ENCODE peak calls at places on chromosomes 4 and X, in seven cellular contexts. G, S, B, Y, X, O and U are unnamed samples.
A peak's percentile ranks its signal among the peaks of the same experiment; 100 is the strongest.

GRCh38 chrX:149950681-149951080 is 12.4 kb upstream of the EOLA2 start:
- DNase-seq in G (peak; percentile 24), S (no peak), X (peak; percentile 67), B (peak; percentile 55), Y (peak; percentile 21), O (peak; percentile 9), U (no peak)

GRCh38 chrX:626745-627509 is 3.7 kb upstream of the SHOX start:
- DNase-seq in O (no peak), X (no peak), Y (no peak), G (no peak), S (no peak), B (no peak), U (no peak)

GRCh38 chrX:41449615-41450014 is 2.5 kb downstream of the NYX start:
- DNase-seq in S (peak; percentile 13), Y (peak; percentile 24), X (peak; percentile 24), G (peak; percentile 53), B (peak; percentile 16), O (no peak), U (no peak)

GRCh38 chr4:169412046-169412445 is 141.3 kb upstream of the SH3RF1 start:
- DNase-seq in O (no peak), B (no peak), S (no peak), G (no peak), X (no peak), Y (no peak), U (no peak)

GRCh38 chrX:66012094-66012534 is 27.8 kb downstream of the VSIG4 start:
- DNase-seq in G (peak; percentile 93), Y (no peak), B (no peak), X (no peak), O (no peak), S (no peak), U (no peak)

GRCh38 chrX:69021095-69021494 is 144.2 kb downstream of the PJA1 start:
- DNase-seq in Y (no peak), S (no peak), G (no peak), B (no peak), O (no peak), X (no peak), U (no peak)

GRCh38 chrX:16712116-16712824 is at the start of gene CTPS2:
- DNase-seq in B (peak; percentile 60), O (peak; percentile 24), Y (peak; percentile 40), X (peak; percentile 48), G (peak; percentile 65), S (peak; percentile 16), U (no peak)

GRCh38 chrX:139079789-139080188 is 368.3 kb upstream of the FGF13 start:
- DNase-seq in Y (no peak), S (no peak), X (no peak), G (no peak), B (no peak), O (no peak), U (no peak)

GRCh38 chr4:620201-620600 is 5.2 kb upstream of the PDE6B start:
- DNase-seq in Y (no peak), B (no peak), G (no peak), S (no peak), X (no peak), O (no peak), U (no peak)

GRCh38 chr4:165945991-165946390 is 73.0 kb downstream of the TLL1 start:
- DNase-seq in X (no peak), G (no peak), O (no peak), S (no peak), Y (no peak), B (no peak), U (no peak)

GRCh38 chr4:7820031-7820825 is 119.4 kb downstream of the AFAP1 start:
- DNase-seq in X (no peak), Y (no peak), O (no peak), G (no peak), B (no peak), S (no peak), U (no peak)

GRCh38 chr4:74181225-74181624 is 23.3 kb downstream of the MTHFD2L start:
- DNase-seq in B (peak; percentile 38), S (no peak), X (peak; percentile 49), G (no peak), O (no peak), Y (no peak), U (no peak)

GRCh38 chrX:42093756-42094155 is 170.4 kb upstream of the CASK start:
- DNase-seq in X (peak; percentile 40), Y (no peak), G (no peak), S (no peak), B (no peak), O (no peak), U (no peak)

GRCh38 chr4:184949020-184949419 is 69.3 kb upstream of the HELT start:
- DNase-seq in S (no peak), Y (no peak), X (no peak), O (no peak), B (no peak), G (no peak), U (no peak)

GRCh38 chr4:21012851-21013331 is 312.6 kb downstream of the PACRGL start:
- DNase-seq in O (no peak), X (no peak), S (no peak), G (no peak), Y (no peak), B (peak; percentile 39), U (no peak)

GRCh38 chrX:95945528-95945927 is 739.1 kb upstream of the DIAPH2 start:
- DNase-seq in X (no peak), O (no peak), G (no peak), S (no peak), B (no peak), Y (no peak), U (no peak)

GRCh38 chr4:126627255-126627654 is 1005.5 kb upstream of the INTU start:
- DNase-seq in X (peak; percentile 38), B (peak; percentile 45), S (no peak), G (no peak), Y (no peak), O (no peak), U (no peak)

GRCh38 chr4:25948051-25948450 is 34.0 kb downstream of the SMIM20 start:
- DNase-seq in X (no peak), B (no peak), Y (no peak), G (no peak), S (no peak), O (no peak), U (no peak)

GRCh38 chr4:89803915-89804314 is 33.0 kb downstream of the SNCA start:
- DNase-seq in O (no peak), G (no peak), B (no peak), S (no peak), Y (no peak), X (no peak), U (no peak)

GRCh38 chrX:40687169-40687568 is 39.8 kb upstream of the CXorf38 start:
- DNase-seq in X (no peak), S (no peak), Y (no peak), G (no peak), B (no peak), O (no peak), U (no peak)

GRCh38 chr4:56026596-56026995 is 77.9 kb downstream of the CEP135 start:
- DNase-seq in Y (no peak), B (peak; percentile 29), S (no peak), X (peak; percentile 53), O (no peak), G (no peak), U (no peak)

GRCh38 chr4:55754754-55755350 is 64.7 kb upstream of the EXOC1L start:
- DNase-seq in G (no peak), S (no peak), Y (no peak), X (peak; percentile 58), O (no peak), B (peak; percentile 47), U (no peak)

GRCh38 chr4:6938237-6938636 is 28.6 kb downstream of the TBC1D14 start:
- DNase-seq in S (no peak), B (no peak), Y (peak; percentile 42), G (no peak), X (no peak), O (no peak), U (no peak)

GRCh38 chrX:11886745-11887144 is 128.7 kb downstream of the MSL3 start:
- DNase-seq in Y (no peak), O (no peak), B (peak; percentile 58), X (peak; percentile 0), G (no peak), S (no peak), U (no peak)

GRCh38 chrX:42085836-42086235 is 162.5 kb upstream of the CASK start:
- DNase-seq in G (no peak), B (no peak), Y (no peak), X (no peak), O (no peak), S (no peak), U (no peak)

GRCh38 chr4:83305187-83305586 is 20.6 kb upstream of the COQ2 start:
- DNase-seq in S (no peak), X (no peak), G (no peak), Y (no peak), B (no peak), O (no peak), U (no peak)

GRCh38 chrX:136397001-136397400 is 90.7 kb upstream of the BRS3 start:
- DNase-seq in O (no peak), G (no peak), X (no peak), Y (no peak), S (no peak), B (no peak), U (no peak)